ENCODE peak calls at places on chromosomes 6 and 20, in seven cellular contexts. T is amygdala; U is stimulated activated CD8-positive, alpha-beta memory T cell treated with anti-CD3 and anti-CD28 coated beads, Interleukin-4, amount 100 ng/mL, for 24 hours; Z is HEK293T; I is naive thymus-derived CD8-positive, alpha-beta T cell; H is activated CD8-positive, alpha-beta memory T cell treated with anti-CD3 and anti-CD28 coated beads, Interleukin-2, amount 10 ng/mL, durations not matched to agents 7 days and 5 days; F is fibroblast of mammary gland. O is an unnamed sample.

GRCh38 chr6:13194852-13195251 is 133.5 kb downstream of the TBC1D7 start:
- DNase-seq in U (no peak), H (no peak), T (peak; percentile 30), Z (peak; percentile 61), F (peak; percentile 76), I (no peak), O (peak; percentile 81)

GRCh38 chr20:15895126-15895525 is 678.1 kb downstream of the KIF16B start:
- DNase-seq in H (no peak), Z (no peak), F (peak; percentile 18), U (no peak), T (no peak), I (no peak), O (peak; percentile 51)

GRCh38 chr6:26571592-26572296 is 25.0 kb upstream of the ABT1 start:
- DNase-seq in T (peak; percentile 44), Z (no peak), U (peak; percentile 35), F (peak; percentile 89), I (peak; percentile 13), H (peak; percentile 65), O (peak; percentile 77)

GRCh38 chr20:24469116-24470030 is at the start of gene SYNDIG1:
- DNase-seq in I (no peak), T (peak; percentile 64), H (no peak), Z (peak; percentile 12), F (no peak), U (no peak), O (peak; percentile 17)

GRCh38 chr6:1464796-1465348 is 75.5 kb downstream of the FOXF2 start:
- DNase-seq in I (no peak), Z (no peak), H (no peak), F (no peak), T (no peak), U (no peak), O (no peak)

GRCh38 chr20:24378651-24379050 is 90.8 kb upstream of the SYNDIG1 start:
- DNase-seq in U (no peak), T (no peak), F (no peak), I (no peak), Z (no peak), H (no peak), O (no peak)

GRCh38 chr6:28207244-28208179 is 17.6 kb upstream of the ZSCAN9 start:
- DNase-seq in T (no peak), F (peak; percentile 28), Z (peak; percentile 66), I (no peak), H (peak; percentile 56), U (no peak), O (peak; percentile 50)

GRCh38 chr6:123629234-123629941 is 7.4 kb downstream of the TRDN start:
- DNase-seq in U (no peak), F (no peak), H (no peak), T (no peak), Z (no peak), I (no peak), O (no peak)

GRCh38 chr6:106141441-106142237 is 55.5 kb downstream of the PRDM1 start:
- DNase-seq in T (no peak), U (peak; percentile 55), Z (no peak), I (no peak), H (peak; percentile 85), F (peak; percentile 7), O (no peak)

GRCh38 chr20:23655551-23656211 is 17.9 kb upstream of the CST3 start:
- DNase-seq in H (no peak), T (peak; percentile 74), Z (no peak), I (no peak), U (no peak), F (no peak), O (no peak)

GRCh38 chr6:63804381-63804956 is 168.9 kb downstream of the PHF3 start:
- DNase-seq in U (no peak), Z (no peak), H (no peak), T (no peak), I (no peak), F (peak; percentile 98), O (peak; percentile 66)

O was measured in AG08395.